ENCODE peak calls at places on chromosomes 1 and 21, in eight cellular contexts. T is spleen, C is breast epithelium, V is prostate gland, O is upper lobe of left lung, B is vagina, R is H1, M is stomach. H is an unnamed sample.

GRCh38 chr1:172960019-172960418 is 90.7 kb downstream of the TNFSF18 start:
- DNase-seq in T (no peak), V (no peak), B (no peak), C (no peak), R (no peak), M (no peak), O (no peak), H (no peak)

GRCh38 chr1:240128361-240128760 is 36.7 kb downstream of the FMN2 start:
- DNase-seq in V (no peak), C (no peak), B (no peak), O (no peak), T (no peak), R (no peak), M (no peak), H (no peak)

GRCh38 chr1:24415910-24416665 is 486 bp downstream of the NIPAL3 start:
- DNase-seq in T (peak), O (no peak), M (no peak), B (no peak), R (no peak), C (no peak), V (peak), H (no peak)

GRCh38 chr1:227790868-227791267 is 24.6 kb upstream of the PRSS38 start:
- DNase-seq in B (no peak), M (no peak), V (no peak), O (no peak), T (no peak), C (no peak), R (no peak), H (no peak)

GRCh38 chr1:111483166-111483565 is 9.4 kb downstream of the C1orf162 start:
- DNase-seq in C (no peak), M (no peak), O (no peak), B (no peak), R (no peak), V (no peak), T (no peak), H (no peak)

GRCh38 chr1:16903054-16903453 is 7.3 kb downstream of the RNU1-2 start:
- DNase-seq in O (no peak), R (no peak), B (no peak), C (no peak), T (no peak), M (no peak), V (no peak), H (peak)

GRCh38 chr1:2316451-2316940 is 74.9 kb downstream of the MORN1 start:
- DNase-seq in R (no peak), O (no peak), C (no peak), V (no peak), M (no peak), B (no peak), T (no peak), H (no peak)

GRCh38 chr21:45328198-45329087 is 40.7 kb upstream of the POFUT2 start:
- DNase-seq in B (no peak), C (no peak), V (no peak), O (peak), R (no peak), T (peak), M (no peak), H (peak)

GRCh38 chr1:93501829-93502369 is 54.0 kb downstream of the FNBP1L start:
- DNase-seq in M (no peak), C (no peak), V (no peak), B (no peak), T (no peak), O (no peak), R (no peak), H (no peak)

GRCh38 chr1:212158912-212159796 is 123.6 kb downstream of the DTL start:
- DNase-seq in B (no peak), C (no peak), V (no peak), O (no peak), R (no peak), T (no peak), M (peak), H (no peak)

GRCh38 chr1:25669781-25670567 is 53.4 kb downstream of the MAN1C1 start:
- DNase-seq in T (no peak), O (no peak), B (no peak), R (no peak), V (no peak), C (no peak), M (no peak), H (no peak)

DNA sequence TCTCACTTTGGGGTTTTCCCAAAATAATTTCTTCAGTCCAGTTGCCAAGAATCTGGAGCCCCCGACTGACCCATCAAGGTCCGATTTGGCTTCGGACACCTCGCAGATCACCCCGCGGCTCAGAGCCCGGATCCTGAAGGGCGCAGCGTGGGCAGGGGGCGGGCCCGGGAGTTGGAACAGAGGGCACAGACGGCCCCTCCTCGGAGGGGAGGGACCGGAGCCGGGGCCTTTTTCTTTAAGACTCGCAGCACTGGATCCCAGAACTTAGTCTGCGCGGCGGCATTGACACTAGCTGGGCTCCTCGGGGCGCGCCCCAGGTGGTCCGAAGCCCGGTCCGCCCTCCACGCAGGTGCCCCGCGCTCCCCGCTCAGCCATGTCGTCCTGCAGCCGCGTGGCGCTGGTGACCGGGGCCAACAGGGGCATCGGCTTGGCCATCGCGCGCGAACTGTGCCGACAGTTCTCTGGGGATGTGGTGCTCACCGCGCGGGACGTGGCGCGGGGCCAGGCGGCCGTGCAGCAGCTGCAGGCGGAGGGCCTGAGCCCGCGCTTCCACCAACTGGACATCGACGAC is at the start of gene CBR3:
- DNase-seq in R (no peak), B (no peak), M (peak), V (peak), T (peak), O (peak), C (no peak), H (peak)
- TF ChIP-seq POLR2A in R (no peak), B (peak), M (no peak), V (peak), T (no peak), O (no peak), C (no peak), H (no peak)

GRCh38 chr1:147892216-147892615 is 10.4 kb upstream of the GJA8 start:
- DNase-seq in R (no peak), T (no peak), B (no peak), C (no peak), M (no peak), V (no peak), O (no peak), H (no peak)
- TF ChIP-seq CTCF in R (peak), T (no peak), B (no peak), C (no peak), M (no peak), V (no peak), O (no peak), H (no peak)

GRCh38 chr1:217275617-217276398 is 355.1 kb downstream of the GPATCH2 start:
- DNase-seq in T (no peak), C (no peak), O (no peak), V (no peak), M (no peak), R (no peak), B (no peak), H (no peak)
- TF ChIP-seq POLR2AphosphoS5 in T (no peak), C (no peak), O (no peak), V (no peak), M (no peak), R (no peak), B (no peak), H (no peak)

DNA sequence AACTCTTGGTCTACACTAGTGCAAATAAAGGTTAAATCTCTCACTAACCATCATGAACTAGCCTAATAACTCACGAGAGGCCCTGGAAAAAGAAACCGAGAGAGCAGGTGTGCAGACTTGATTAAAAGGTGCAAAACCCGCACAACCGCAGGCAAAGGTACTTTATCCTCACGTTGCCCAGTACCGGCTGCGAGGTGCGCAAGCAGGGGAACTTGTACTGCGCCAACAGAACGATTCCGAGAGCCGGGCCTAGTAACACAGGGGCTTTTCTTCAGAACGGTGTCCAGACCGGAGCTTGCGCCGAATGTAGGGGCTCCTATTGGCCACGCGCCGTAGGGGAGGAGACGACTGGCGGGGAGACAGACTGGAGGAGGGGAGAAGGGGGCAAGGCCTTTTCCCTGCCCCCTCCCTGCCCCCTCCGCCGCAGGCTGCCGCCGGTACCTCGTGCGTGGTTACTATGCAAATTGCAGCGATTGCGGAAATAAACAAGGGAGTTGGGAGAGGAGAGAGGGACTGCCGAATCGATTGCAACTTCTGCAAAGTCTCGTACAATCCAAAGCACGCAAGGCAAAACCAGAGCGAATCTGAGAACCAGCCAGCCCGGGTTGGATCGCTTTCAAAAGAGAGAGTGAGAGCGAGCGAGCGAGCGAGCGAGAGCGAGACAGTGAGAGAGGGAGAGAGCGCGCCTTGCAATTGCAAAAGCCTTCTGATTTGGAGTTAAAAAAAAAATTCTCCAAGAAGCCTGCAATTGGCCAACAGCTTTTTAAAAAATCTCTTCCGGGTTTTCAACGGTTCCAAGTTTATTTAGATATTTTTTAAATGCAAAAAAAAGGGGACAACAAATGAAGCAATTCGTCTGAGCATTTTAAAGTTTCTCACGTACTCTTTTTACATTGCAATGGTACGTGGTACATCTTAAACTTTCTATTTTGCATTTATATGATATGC is 5.4 kb upstream of the NFIA start:
- DNase-seq in C (peak), M (peak), V (peak), O (peak), T (peak), R (peak), B (no peak), H (peak)
- TF ChIP-seq POLR2A in C (no peak), M (no peak), V (no peak), O (no peak), T (no peak), R (no peak), B (no peak), H (no peak)

DNA sequence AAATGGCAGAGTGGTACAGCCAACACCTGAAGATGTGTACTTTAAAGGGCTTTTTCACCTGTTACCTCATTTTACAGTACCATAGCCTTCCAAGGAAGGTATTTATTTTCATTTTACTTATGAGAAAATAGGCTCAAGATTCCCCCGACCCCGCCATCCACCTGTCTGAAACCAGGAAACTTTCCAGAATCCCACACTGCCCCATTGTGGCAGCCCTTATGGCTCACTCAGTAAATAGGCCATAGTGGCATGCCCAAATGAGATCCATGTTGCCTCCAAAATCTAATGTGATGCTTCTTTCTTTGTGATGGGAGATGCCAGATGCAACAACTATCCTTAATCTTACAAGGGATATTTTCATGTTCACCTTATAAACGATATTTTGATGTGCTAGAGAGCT is 97.8 kb downstream of the EBNA1BP2 start:
- DNase-seq in V (no peak), R (no peak), B (no peak), O (no peak), T (no peak), M (no peak), C (no peak), H (no peak)
- TF ChIP-seq CTCF in V (no peak), R (peak), B (no peak), O (no peak), T (no peak), M (no peak), C (no peak), H (no peak)

GRCh38 chr1:28297826-28298225 is 31.0 kb upstream of the MED18 start:
- DNase-seq in C (no peak), B (no peak), T (no peak), O (no peak), R (no peak), V (no peak), M (no peak), H (no peak)
- TF ChIP-seq POLR2AphosphoS5 in C (no peak), B (no peak), T (no peak), O (no peak), R (no peak), V (no peak), M (no peak), H (no peak)

GRCh38 chr1:6208723-6209660 is 3.1 kb downstream of the RNF207 start:
- DNase-seq in O (no peak), C (no peak), V (no peak), R (no peak), M (peak), T (no peak), B (no peak), H (no peak)

GRCh38 chr1:6207075-6207885 is 1.4 kb downstream of the RNF207 start:
- DNase-seq in V (no peak), B (no peak), T (no peak), C (no peak), M (no peak), O (no peak), R (no peak), H (no peak)

GRCh38 chr1:6209661-6210605 is 4.0 kb downstream of the RNF207 start:
- DNase-seq in T (no peak), V (no peak), R (no peak), O (no peak), C (no peak), M (no peak), B (no peak), H (no peak)

GRCh38 chr1:6207921-6208320 is 2.0 kb downstream of the RNF207 start:
- DNase-seq in B (no peak), V (no peak), T (no peak), C (no peak), O (no peak), R (no peak), M (no peak), H (no peak)

GRCh38 chr1:6205849-6206845 is at the start of gene RNF207:
- DNase-seq in O (peak), M (peak), R (no peak), C (no peak), V (peak), B (no peak), T (no peak), H (peak)
- TF ChIP-seq POLR2A in O (peak), M (peak), R (no peak), C (no peak), V (peak), B (no peak), T (no peak), H (peak)

DNA sequence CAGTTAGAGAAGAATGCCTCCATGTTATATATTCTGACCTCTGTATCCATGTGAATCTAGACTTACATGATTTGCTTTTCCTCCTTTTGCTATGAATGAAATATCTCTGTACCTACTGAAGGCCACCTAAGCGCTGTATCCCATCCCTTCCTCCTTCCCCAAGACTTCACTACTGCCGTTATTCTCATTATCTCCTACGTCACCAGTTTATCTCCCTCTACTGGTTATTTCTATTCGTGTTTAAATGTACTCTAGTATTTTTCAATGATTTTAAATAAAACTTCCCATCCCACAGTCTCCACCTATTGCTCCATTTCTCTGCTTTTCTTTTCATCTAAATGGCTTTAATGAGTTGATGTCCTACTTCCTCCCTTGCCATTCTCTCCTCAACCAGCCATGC is 110.0 kb downstream of the KCTD3 start:
- DNase-seq in T (no peak), O (no peak), M (no peak), R (no peak), C (no peak), V (no peak), B (no peak), H (no peak)
- TF ChIP-seq CTCF in T (no peak), O (no peak), M (no peak), R (no peak), C (no peak), V (no peak), B (no peak), H (no peak)

DNA sequence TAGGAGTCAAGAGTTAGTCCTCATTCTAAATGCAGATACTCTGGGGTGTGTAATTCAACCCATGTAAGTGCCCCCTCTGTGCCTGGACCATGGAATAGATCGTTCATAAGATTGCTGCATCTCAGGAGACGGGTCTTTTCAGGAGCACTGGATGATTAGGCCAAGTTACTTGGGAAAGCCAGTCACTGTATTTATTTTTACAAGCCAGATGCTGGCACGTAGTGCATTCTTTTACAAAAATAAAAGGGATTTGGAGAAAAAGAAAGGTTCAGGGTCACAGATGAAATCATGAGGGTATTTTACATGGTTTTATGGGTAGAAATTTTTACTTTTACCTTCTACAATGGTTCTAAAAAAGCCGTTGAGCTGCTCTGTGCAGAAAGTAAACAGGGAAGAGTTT is 102.6 kb upstream of the UBE2U start:
- DNase-seq in T (no peak), R (no peak), O (no peak), B (no peak), V (no peak), M (no peak), C (no peak), H (no peak)
- TF ChIP-seq POLR2AphosphoS5 in T (no peak), R (no peak), O (no peak), B (no peak), V (no peak), M (no peak), C (no peak), H (no peak)

GRCh38 chr1:113759341-113760101 is at the start of gene PHTF1:
- DNase-seq in T (peak), B (no peak), V (peak), O (peak), R (peak), C (peak), M (peak), H (peak)
- TF ChIP-seq POLR2A in T (no peak), B (peak), V (peak), O (peak), R (peak), C (no peak), M (peak), H (peak)